ENCODE peak calls at places on chromosome 2, in six cellular contexts. One of them, this sample, is unnamed.

GRCh38 chr2:163757811-163758210 is 22.0 kb upstream of the FIGN start:
- DNase-seq in IMR-90: no peak
- DNase-seq in neuronal stem cell: no peak
- DNase-seq in mesenchymal stem cell: no peak
- DNase-seq in H1: no peak
- DNase-seq in trophoblast cell: no peak
- DNase-seq in this sample: peak; percentile 31

GRCh38 chr2:9184319-9184807 is 22.2 kb upstream of the ASAP2 start:
- DNase-seq in IMR-90: no peak
- DNase-seq in neuronal stem cell: no peak
- DNase-seq in mesenchymal stem cell: no peak
- DNase-seq in H1: no peak
- DNase-seq in trophoblast cell: no peak
- DNase-seq in this sample: no peak

GRCh38 chr2:197255550-197255949 is 55.0 kb downstream of the ANKRD44 start:
- DNase-seq in IMR-90: peak; percentile 55
- DNase-seq in neuronal stem cell: peak; percentile 33
- DNase-seq in mesenchymal stem cell: peak; percentile 82
- DNase-seq in H1: no peak
- DNase-seq in trophoblast cell: peak; percentile 13
- DNase-seq in this sample: peak; percentile 44

GRCh38 chr2:46329803-46330775 is 32.9 kb downstream of the EPAS1 start:
- DNase-seq in IMR-90: peak; percentile 95
- DNase-seq in neuronal stem cell: no peak
- DNase-seq in mesenchymal stem cell: peak; percentile 95
- DNase-seq in H1: no peak
- DNase-seq in trophoblast cell: peak; percentile 86
- DNase-seq in this sample: no peak

GRCh38 chr2:224058048-224058775 is 19.1 kb upstream of the SERPINE2 start:
- DNase-seq in IMR-90: no peak
- DNase-seq in neuronal stem cell: no peak
- DNase-seq in mesenchymal stem cell: no peak
- DNase-seq in H1: no peak
- DNase-seq in trophoblast cell: no peak
- DNase-seq in this sample: no peak

GRCh38 chr2:20074001-20074648 is 22.7 kb upstream of the LAPTM4A start:
- DNase-seq in IMR-90: no peak
- DNase-seq in neuronal stem cell: no peak
- DNase-seq in mesenchymal stem cell: no peak
- DNase-seq in H1: no peak
- DNase-seq in trophoblast cell: no peak
- DNase-seq in this sample: peak; percentile 25

GRCh38 chr2:33509908-33510588 is 33.6 kb downstream of the RASGRP3 start:
- DNase-seq in IMR-90: peak; percentile 43
- DNase-seq in neuronal stem cell: no peak
- DNase-seq in mesenchymal stem cell: no peak
- DNase-seq in H1: no peak
- DNase-seq in trophoblast cell: no peak
- DNase-seq in this sample: no peak

GRCh38 chr2:79512442-79513401 is at the start of gene CTNNA2:
- DNase-seq in IMR-90: no peak
- DNase-seq in neuronal stem cell: peak; percentile 95
- DNase-seq in mesenchymal stem cell: peak; percentile 32
- DNase-seq in H1: peak; percentile 83
- DNase-seq in trophoblast cell: no peak
- DNase-seq in this sample: peak; percentile 87

GRCh38 chr2:229425573-229425972 is 154.5 kb upstream of the PID1 start:
- DNase-seq in IMR-90: no peak
- DNase-seq in neuronal stem cell: no peak
- DNase-seq in mesenchymal stem cell: no peak
- DNase-seq in H1: no peak
- DNase-seq in trophoblast cell: no peak
- DNase-seq in this sample: no peak

GRCh38 chr2:224563537-224563936 is 21.6 kb downstream of the CUL3 start:
- DNase-seq in IMR-90: no peak
- DNase-seq in neuronal stem cell: no peak
- DNase-seq in mesenchymal stem cell: peak; percentile 19
- DNase-seq in H1: no peak
- DNase-seq in trophoblast cell: no peak
- DNase-seq in this sample: no peak

GRCh38 chr2:54107455-54107764 is 8.0 kb upstream of the ACYP2 start:
- DNase-seq in IMR-90: no peak
- DNase-seq in neuronal stem cell: no peak
- DNase-seq in mesenchymal stem cell: no peak
- DNase-seq in H1: no peak
- DNase-seq in trophoblast cell: no peak
- DNase-seq in this sample: no peak
- H3K27ac ChIP-seq in IMR-90: no peak overlapping the region
- H3K27ac ChIP-seq in neuronal stem cell: no peak overlapping the region
- H3K27ac ChIP-seq in mesenchymal stem cell: no peak overlapping the region
- H3K27ac ChIP-seq in H1: no peak overlapping the region
- H3K27ac ChIP-seq in trophoblast cell: no peak overlapping the region
- H3K27ac ChIP-seq in this sample: no peak overlapping the region

DNA sequence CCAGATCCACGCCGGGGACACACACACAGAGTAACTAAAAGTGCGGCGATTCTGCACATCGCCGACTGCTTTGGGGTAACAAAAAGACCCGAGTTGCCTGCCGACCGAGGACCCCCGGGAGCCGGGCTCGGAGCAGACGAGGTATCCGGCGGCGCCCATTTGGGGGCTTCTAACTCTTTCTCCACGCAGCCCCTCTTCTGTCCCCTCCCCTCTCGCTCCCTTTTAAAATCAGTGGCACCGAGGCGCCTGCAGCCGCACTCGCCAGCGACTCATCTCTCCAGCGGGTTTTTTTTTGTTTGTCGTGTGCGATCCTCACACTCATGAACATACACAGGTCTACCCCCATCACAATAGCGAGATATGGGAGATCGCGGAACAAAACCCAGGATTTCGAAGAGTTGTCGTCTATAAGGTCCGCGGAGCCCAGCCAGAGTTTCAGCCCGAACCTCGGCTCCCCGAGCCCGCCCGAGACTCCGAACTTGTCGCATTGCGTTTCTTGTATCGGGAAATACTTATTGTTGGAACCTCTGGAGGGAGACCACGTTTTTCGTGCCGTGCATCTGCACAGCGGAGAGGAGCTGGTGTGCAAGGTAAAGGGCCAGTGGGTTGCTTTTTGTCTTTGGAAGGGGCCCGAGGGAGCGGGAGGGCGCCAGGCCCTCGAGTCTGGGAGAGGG is 1.4 kb downstream of the TRIB2 start:
- DNase-seq in IMR-90: peak; percentile 27
- DNase-seq in neuronal stem cell: peak; percentile 43
- DNase-seq in mesenchymal stem cell: no peak
- DNase-seq in H1: no peak
- DNase-seq in trophoblast cell: no peak
- DNase-seq in this sample: peak; percentile 50
- H3K4ac ChIP-seq in IMR-90: peak overlapping the region; percentile 89
- H3K4ac ChIP-seq in neuronal stem cell: peak overlapping the region; percentile 94
- H3K4ac ChIP-seq in mesenchymal stem cell: peak overlapping the region; percentile 86
- H3K4ac ChIP-seq in H1: peak overlapping the region; percentile 44
- H3K4ac ChIP-seq in trophoblast cell: no peak overlapping the region
- H3K4ac ChIP-seq in this sample: no peak overlapping the region

DNA sequence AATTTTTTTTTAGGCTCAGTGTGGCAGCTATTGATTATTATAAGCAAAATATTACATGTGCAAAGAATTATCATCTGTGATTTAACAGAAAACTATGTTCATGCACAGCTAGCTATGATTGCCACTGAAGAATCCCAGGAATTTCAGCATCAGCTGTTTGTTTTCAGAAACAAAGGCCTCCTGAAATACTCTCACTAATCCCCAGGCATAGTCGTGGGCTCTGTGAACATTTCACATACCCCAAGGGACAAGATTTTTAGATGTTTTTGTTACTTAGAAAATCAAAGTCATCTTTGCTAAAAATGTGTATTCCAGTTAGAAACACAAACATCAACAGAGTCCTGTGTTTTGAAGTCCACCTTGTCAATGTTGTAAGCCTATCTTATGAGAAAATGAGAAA is 156.1 kb downstream of the MYO1B start:
- DNase-seq in IMR-90: peak; percentile 56
- DNase-seq in neuronal stem cell: peak; percentile 51
- DNase-seq in mesenchymal stem cell: no peak
- DNase-seq in H1: no peak
- DNase-seq in trophoblast cell: no peak
- DNase-seq in this sample: peak; percentile 61
- H3K4me3 ChIP-seq in IMR-90: no peak overlapping the region
- H3K4me3 ChIP-seq in neuronal stem cell: no peak overlapping the region
- H3K4me3 ChIP-seq in mesenchymal stem cell: no peak overlapping the region
- H3K4me3 ChIP-seq in H1: no peak overlapping the region
- H3K4me3 ChIP-seq in trophoblast cell: no peak overlapping the region
- H3K4me3 ChIP-seq in this sample: no peak overlapping the region

GRCh38 chr2:28291811-28292455 is 100.7 kb upstream of the FOSL2 start:
- DNase-seq in IMR-90: peak; percentile 62
- DNase-seq in neuronal stem cell: no peak
- DNase-seq in mesenchymal stem cell: peak; percentile 59
- DNase-seq in H1: no peak
- DNase-seq in trophoblast cell: no peak
- DNase-seq in this sample: no peak
- H3K27ac ChIP-seq in IMR-90: no peak overlapping the region
- H3K27ac ChIP-seq in neuronal stem cell: no peak overlapping the region
- H3K27ac ChIP-seq in mesenchymal stem cell: no peak overlapping the region
- H3K27ac ChIP-seq in H1: no peak overlapping the region
- H3K27ac ChIP-seq in trophoblast cell: no peak overlapping the region
- H3K27ac ChIP-seq in this sample: no peak overlapping the region

GRCh38 chr2:38601463-38602135 is 1.1 kb downstream of the HNRNPLL start:
- DNase-seq in IMR-90: peak; percentile 39
- DNase-seq in neuronal stem cell: peak; percentile 37
- DNase-seq in mesenchymal stem cell: peak; percentile 47
- DNase-seq in H1: no peak
- DNase-seq in trophoblast cell: no peak
- DNase-seq in this sample: peak; percentile 53

GRCh38 chr2:38602136-38602731 is 494 bp downstream of the HNRNPLL start:
- DNase-seq in IMR-90: no peak
- DNase-seq in neuronal stem cell: peak; percentile 48
- DNase-seq in mesenchymal stem cell: no peak
- DNase-seq in H1: no peak
- DNase-seq in trophoblast cell: peak; percentile 11
- DNase-seq in this sample: peak; percentile 54

GRCh38 chr2:38603402-38604265 is 906 bp upstream of the HNRNPLL start:
- DNase-seq in IMR-90: peak; percentile 76
- DNase-seq in neuronal stem cell: peak; percentile 74
- DNase-seq in mesenchymal stem cell: peak; percentile 84
- DNase-seq in H1: peak; percentile 68
- DNase-seq in trophoblast cell: peak; percentile 82
- DNase-seq in this sample: peak; percentile 92

GRCh38 chr2:38601061-38601460 is 1.7 kb downstream of the HNRNPLL start:
- DNase-seq in IMR-90: no peak
- DNase-seq in neuronal stem cell: no peak
- DNase-seq in mesenchymal stem cell: no peak
- DNase-seq in H1: no peak
- DNase-seq in trophoblast cell: no peak
- DNase-seq in this sample: no peak

DNA sequence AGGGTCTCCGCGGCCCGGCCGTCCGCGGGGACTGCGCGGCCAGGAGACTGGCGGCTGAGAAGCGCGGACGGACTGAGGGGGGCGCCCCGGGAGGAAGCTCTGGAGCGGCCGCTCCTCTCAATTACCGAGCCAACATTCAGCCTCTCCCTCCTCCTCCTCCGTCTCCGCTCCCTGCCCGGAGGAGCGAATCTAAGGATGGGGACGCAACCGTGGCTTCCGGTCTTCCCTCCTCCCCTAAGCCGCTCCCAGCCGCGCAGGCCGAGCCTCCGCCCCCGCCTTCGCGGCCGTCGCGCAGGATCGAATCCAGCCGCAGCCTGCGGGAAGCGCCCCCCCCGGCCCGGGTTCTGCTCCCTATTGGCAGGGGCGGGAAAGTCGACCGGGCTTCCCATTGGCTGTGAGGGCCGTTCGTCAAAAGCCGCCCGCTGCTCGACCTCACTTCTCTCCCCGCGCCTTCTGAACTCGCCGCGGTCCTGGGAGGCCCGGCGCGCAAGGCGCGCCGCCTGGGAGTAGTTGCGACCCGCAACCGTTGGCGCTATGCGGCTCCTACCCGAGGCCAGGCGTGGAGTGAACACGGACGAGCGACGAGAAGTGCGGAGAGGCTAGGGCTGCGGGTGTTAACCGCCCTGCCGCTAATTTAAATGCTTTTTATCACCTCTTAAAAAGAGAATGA is at the start of gene HNRNPLL:
- DNase-seq in IMR-90: peak; percentile 97
- DNase-seq in neuronal stem cell: peak; percentile 97
- DNase-seq in mesenchymal stem cell: peak; percentile 98
- DNase-seq in H1: peak; percentile 92
- DNase-seq in trophoblast cell: peak; percentile 99
- DNase-seq in this sample: peak; percentile 99
- H3K4ac ChIP-seq in IMR-90: peak within 1 kb of the TSS; percentile 93
- H3K4ac ChIP-seq in neuronal stem cell: peak within 1 kb of the TSS; percentile 48
- H3K4ac ChIP-seq in mesenchymal stem cell: peak within 1 kb of the TSS; percentile 95
- H3K4ac ChIP-seq in H1: no peak within 1 kb of the TSS
- H3K4ac ChIP-seq in trophoblast cell: peak within 1 kb of the TSS; percentile 90
- H3K4ac ChIP-seq in this sample: peak within 1 kb of the TSS; percentile 95

GRCh38 chr2:86223098-86223681 is 23.9 kb downstream of the MRPL35 start:
- DNase-seq in IMR-90: peak; percentile 50
- DNase-seq in neuronal stem cell: no peak
- DNase-seq in mesenchymal stem cell: peak; percentile 16
- DNase-seq in H1: no peak
- DNase-seq in trophoblast cell: no peak
- DNase-seq in this sample: peak; percentile 45
- H3K4me3 ChIP-seq in IMR-90: no peak overlapping the region
- H3K4me3 ChIP-seq in neuronal stem cell: no peak overlapping the region
- H3K4me3 ChIP-seq in mesenchymal stem cell: peak overlapping the region; percentile 37
- H3K4me3 ChIP-seq in H1: no peak overlapping the region
- H3K4me3 ChIP-seq in trophoblast cell: no peak overlapping the region
- H3K4me3 ChIP-seq in this sample: no peak overlapping the region

DNA sequence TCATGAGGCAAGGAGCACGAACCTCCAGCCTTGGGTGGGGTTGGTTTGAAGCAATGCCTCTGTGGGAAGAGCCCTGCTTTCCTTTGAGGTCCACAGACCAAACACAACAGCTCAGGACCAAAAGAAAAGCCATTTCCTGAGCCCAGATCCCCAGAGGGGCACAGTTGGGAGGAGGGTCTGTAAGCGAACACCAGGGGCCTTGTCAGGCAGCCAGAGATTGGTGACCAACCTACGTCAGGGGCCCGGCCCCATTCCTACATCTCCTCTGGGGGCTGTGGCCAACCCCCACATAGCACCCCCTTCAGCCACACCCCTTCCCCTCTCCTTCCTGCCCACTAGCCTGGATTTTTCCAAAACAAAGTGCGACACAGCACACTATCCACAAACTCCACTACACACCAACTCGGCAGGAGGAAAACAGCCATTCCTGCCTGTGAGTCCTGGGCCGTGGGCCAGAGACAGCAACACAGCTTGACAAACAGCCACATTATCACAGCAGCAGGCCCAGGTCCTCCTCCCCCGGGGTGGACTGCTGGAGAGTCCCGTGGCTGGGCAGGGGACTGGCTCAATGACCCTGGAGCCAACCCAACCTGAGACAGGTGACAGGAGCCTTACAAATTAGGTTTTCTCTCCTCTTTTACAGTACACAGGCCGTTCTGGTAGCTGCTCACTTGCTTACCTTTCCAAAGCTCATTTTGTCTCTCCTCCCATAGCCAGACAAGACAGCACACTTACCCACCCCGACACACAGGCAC is 98.8 kb downstream of the TNS1 start:
- DNase-seq in IMR-90: peak; percentile 72
- DNase-seq in neuronal stem cell: no peak
- DNase-seq in mesenchymal stem cell: peak; percentile 28
- DNase-seq in H1: no peak
- DNase-seq in trophoblast cell: no peak
- DNase-seq in this sample: no peak
- H3K27ac ChIP-seq in IMR-90: peak overlapping the region; percentile 79
- H3K27ac ChIP-seq in neuronal stem cell: no peak overlapping the region
- H3K27ac ChIP-seq in mesenchymal stem cell: no peak overlapping the region
- H3K27ac ChIP-seq in H1: no peak overlapping the region
- H3K27ac ChIP-seq in trophoblast cell: no peak overlapping the region
- H3K27ac ChIP-seq in this sample: no peak overlapping the region

This sample was measured in mesendoderm.